ENCODE peak calls at places on chromosomes 11 and 22, in ten cellular contexts. X is PC-3; Q is stimulated activated CD4-positive, alpha-beta T cell treated with anti-CD3 and anti-CD28 coated beads, TNF-alpha, amount 100 ng/mL, for 48 hours; O is lower lobe of right lung; I is activated naive CD4-positive, alpha-beta T cell; R is amygdala; U is HL-60; K is hepatic stellate cell; L is activated CD4-positive, alpha-beta T cell treated with anti-CD3 and anti-CD28 coated beads, Interleukin-2, amount 50 U/mL, for 48 hours; Y is transverse colon. C is an unnamed sample.

GRCh38 chr11:57191308-57191707 is 9.6 kb downstream of the LRRC55 start:
- DNase-seq in U (no peak), R (no peak), L (no peak), I (no peak), O (no peak), Q (no peak), Y (no peak), X (no peak), K (no peak), C (no peak)

GRCh38 chr22:17974087-17974486 is 50.3 kb downstream of the MICAL3 start:
- DNase-seq in K (no peak), X (no peak), L (no peak), O (no peak), U (no peak), I (no peak), Y (no peak), R (no peak), Q (no peak), C (no peak)

GRCh38 chr11:116052603-116053537 is 548.7 kb upstream of the CADM1 start:
- DNase-seq in K (no peak), U (no peak), Q (no peak), O (no peak), L (no peak), I (no peak), Y (no peak), X (no peak), R (no peak), C (no peak)

GRCh38 chr22:20430101-20430640 is 7.5 kb downstream of the SCARF2 start:
- DNase-seq in R (no peak), U (no peak), O (peak; percentile 42), X (no peak), I (no peak), K (no peak), L (no peak), Y (no peak), Q (no peak), C (no peak)

GRCh38 chr11:7167976-7168740 is 79.4 kb downstream of the RBMXL2 start:
- DNase-seq in I (no peak), K (no peak), R (no peak), X (no peak), O (no peak), L (no peak), Q (no peak), Y (no peak), U (no peak), C (no peak)

GRCh38 chr22:23524226-23524625 is 55.9 kb downstream of the IGLL1 start:
- DNase-seq in U (no peak), K (no peak), O (no peak), X (no peak), I (no peak), Q (no peak), R (no peak), Y (no peak), L (no peak), C (no peak)

GRCh38 chr22:31556627-31557203 is 60.4 kb downstream of the SFI1 start:
- DNase-seq in R (no peak), O (no peak), L (no peak), I (no peak), U (peak; percentile 36), Q (no peak), X (peak; percentile 58), Y (no peak), K (peak; percentile 50), C (peak; percentile 45)

GRCh38 chr11:75740681-75741080 is 23.0 kb downstream of the MOGAT2 start:
- DNase-seq in R (no peak), K (no peak), Q (no peak), L (no peak), U (no peak), I (no peak), X (no peak), O (no peak), Y (no peak), C (no peak)

GRCh38 chr22:39360674-39361413 is 11.1 kb downstream of the SYNGR1 start:
- DNase-seq in U (no peak), R (no peak), Y (no peak), I (no peak), Q (no peak), X (no peak), O (no peak), L (no peak), K (no peak), C (no peak)

GRCh38 chr11:46322759-46323158 is 24.5 kb upstream of the DGKZ start:
- DNase-seq in R (no peak), Q (no peak), I (no peak), O (no peak), K (no peak), L (peak; percentile 40), X (no peak), U (no peak), Y (no peak), C (no peak)

GRCh38 chr22:44500623-44501022 is 2.6 kb upstream of the RTL6 start:
- DNase-seq in O (no peak), Y (no peak), I (no peak), K (no peak), L (no peak), X (no peak), R (no peak), Q (no peak), U (no peak), C (no peak)

GRCh38 chr11:3155691-3156258 is 9.3 kb downstream of the OSBPL5 start:
- DNase-seq in Y (peak; percentile 6), R (no peak), K (peak; percentile 48), U (no peak), L (no peak), I (no peak), Q (no peak), O (peak; percentile 37), X (no peak), C (no peak)

GRCh38 chr22:24026056-24026455 is 15.0 kb downstream of the CABIN1 start:
- DNase-seq in I (no peak), K (no peak), U (no peak), Q (no peak), Y (no peak), L (no peak), R (no peak), X (no peak), O (no peak), C (no peak)

GRCh38 chr11:100637706-100638105 is 49.4 kb upstream of the ARHGAP42 start:
- DNase-seq in I (no peak), Q (no peak), L (no peak), R (no peak), U (no peak), X (no peak), Y (no peak), O (no peak), K (no peak), C (no peak)

GRCh38 chr22:50115693-50116092 is 25.9 kb downstream of the MOV10L1 start:
- DNase-seq in Y (no peak), U (no peak), L (no peak), O (no peak), I (no peak), R (no peak), K (no peak), Q (no peak), X (peak; percentile 80), C (no peak)

GRCh38 chr11:19777342-19778102 is 64.9 kb downstream of the NAV2 start:
- DNase-seq in U (no peak), I (no peak), Y (no peak), L (peak; percentile 10), O (no peak), K (peak; percentile 82), Q (no peak), X (peak; percentile 60), R (no peak), C (no peak)

GRCh38 chr11:2317354-2318050 is 15.7 kb downstream of the TSPAN32 start:
- DNase-seq in U (no peak), Q (no peak), K (no peak), O (no peak), L (no peak), X (no peak), I (no peak), R (no peak), Y (no peak), C (no peak)

GRCh38 chr22:18950141-18950540 is 14.0 kb upstream of the PRODH start:
- DNase-seq in O (peak; percentile 36), U (no peak), Q (no peak), K (no peak), I (no peak), X (no peak), Y (no peak), L (no peak), R (no peak), C (no peak)

GRCh38 chr22:39462443-39463147 is 5.8 kb downstream of the MGAT3 start:
- DNase-seq in X (no peak), I (no peak), Y (no peak), U (no peak), L (no peak), K (no peak), Q (no peak), O (no peak), R (no peak), C (no peak)

GRCh38 chr11:118924591-118925585 is 838 bp downstream of the BCL9L start:
- DNase-seq in K (peak; percentile 75), I (peak; percentile 31), L (peak; percentile 69), O (peak; percentile 71), R (peak; percentile 50), U (peak; percentile 37), Y (peak; percentile 64), Q (no peak), X (peak; percentile 54), C (no peak)

GRCh38 chr11:20355221-20356219 is 8.0 kb upstream of the HTATIP2 start:
- DNase-seq in O (no peak), L (peak; percentile 40), X (peak; percentile 68), Y (peak; percentile 51), Q (no peak), K (peak; percentile 37), R (no peak), I (peak; percentile 8), U (peak; percentile 31), C (no peak)

GRCh38 chr11:69232821-69233760 is 60.9 kb upstream of the MYEOV start:
- DNase-seq in Y (no peak), U (no peak), X (no peak), Q (no peak), I (no peak), K (no peak), O (no peak), L (no peak), R (no peak), C (no peak)

GRCh38 chr11:78690588-78690987 is 115.9 kb upstream of the NARS2 start:
- DNase-seq in Y (no peak), U (no peak), I (no peak), R (no peak), O (no peak), Q (no peak), K (peak; percentile 32), X (peak; percentile 88), L (no peak), C (no peak)

GRCh38 chr22:36379593-36380361 is 8.0 kb downstream of the MYH9 start:
- DNase-seq in U (no peak), Q (no peak), X (peak; percentile 45), K (peak; percentile 11), L (peak; percentile 48), Y (no peak), O (no peak), I (peak; percentile 48), R (no peak), C (no peak)

C was measured in putamen.